ENCODE peak calls at places on chromosomes 11 and 22, in ten cellular contexts. One of them, this sample, is unnamed.

GRCh38 chr11:44192015-44192380 is 96.5 kb downstream of the EXT2 start:
- DNase-seq in pancreas: no peak
- DNase-seq in CD8-positive, alpha-beta T cell: no peak
- DNase-seq in fibroblast of the aortic adventitia: no peak
- DNase-seq in psoas muscle: no peak
- DNase-seq in cardiac muscle cell: no peak
- DNase-seq in fibroblast of lung: no peak
- DNase-seq in stomach: no peak
- DNase-seq in A549: no peak
- DNase-seq in upper lobe of right lung: no peak
- DNase-seq in this sample: no peak

GRCh38 chr22:26286091-26286780 is 117.0 kb downstream of the SEZ6L start:
- DNase-seq in stomach: no peak
- DNase-seq in fibroblast of lung: no peak
- DNase-seq in fibroblast of the aortic adventitia: no peak
- DNase-seq in CD8-positive, alpha-beta T cell: no peak
- DNase-seq in upper lobe of right lung: no peak
- DNase-seq in A549: no peak
- DNase-seq in psoas muscle: no peak
- DNase-seq in pancreas: no peak
- DNase-seq in cardiac muscle cell: no peak
- DNase-seq in this sample: no peak

GRCh38 chr11:67237574-67237973 is 28.7 kb upstream of the GRK2 start:
- DNase-seq in CD8-positive, alpha-beta T cell: no peak
- DNase-seq in fibroblast of the aortic adventitia: no peak
- DNase-seq in pancreas: no peak
- DNase-seq in fibroblast of lung: no peak
- DNase-seq in stomach: no peak
- DNase-seq in cardiac muscle cell: no peak
- DNase-seq in upper lobe of right lung: no peak
- DNase-seq in A549: no peak
- DNase-seq in psoas muscle: no peak
- DNase-seq in this sample: no peak

GRCh38 chr11:119671561-119672015 is 57.4 kb downstream of the NECTIN1 start:
- DNase-seq in psoas muscle: peak
- DNase-seq in fibroblast of the aortic adventitia: peak
- DNase-seq in upper lobe of right lung: no peak
- DNase-seq in cardiac muscle cell: peak
- DNase-seq in fibroblast of lung: peak
- DNase-seq in pancreas: no peak
- DNase-seq in stomach: no peak
- DNase-seq in CD8-positive, alpha-beta T cell: no peak
- DNase-seq in A549: no peak
- DNase-seq in this sample: no peak

GRCh38 chr11:108112059-108112458 is 9.3 kb upstream of the ACAT1 start:
- DNase-seq in CD8-positive, alpha-beta T cell: no peak
- DNase-seq in fibroblast of lung: peak
- DNase-seq in stomach: no peak
- DNase-seq in psoas muscle: no peak
- DNase-seq in fibroblast of the aortic adventitia: no peak
- DNase-seq in upper lobe of right lung: no peak
- DNase-seq in cardiac muscle cell: no peak
- DNase-seq in pancreas: no peak
- DNase-seq in A549: no peak
- DNase-seq in this sample: no peak

GRCh38 chr11:108664241-108664640 is 628 bp upstream of the DDX10 start:
- DNase-seq in CD8-positive, alpha-beta T cell: no peak
- DNase-seq in pancreas: no peak
- DNase-seq in cardiac muscle cell: no peak
- DNase-seq in psoas muscle: no peak
- DNase-seq in fibroblast of lung: no peak
- DNase-seq in A549: no peak
- DNase-seq in upper lobe of right lung: no peak
- DNase-seq in fibroblast of the aortic adventitia: no peak
- DNase-seq in stomach: no peak
- DNase-seq in this sample: no peak

GRCh38 chr11:45062974-45063635 is 83.3 kb upstream of the PRDM11 start:
- DNase-seq in fibroblast of lung: no peak
- DNase-seq in A549: no peak
- DNase-seq in fibroblast of the aortic adventitia: no peak
- DNase-seq in stomach: no peak
- DNase-seq in upper lobe of right lung: no peak
- DNase-seq in pancreas: no peak
- DNase-seq in psoas muscle: no peak
- DNase-seq in cardiac muscle cell: no peak
- DNase-seq in CD8-positive, alpha-beta T cell: no peak
- DNase-seq in this sample: no peak

GRCh38 chr11:92180664-92181251 is 43.9 kb upstream of the FAT3 start:
- DNase-seq in stomach: no peak
- DNase-seq in fibroblast of lung: peak
- DNase-seq in upper lobe of right lung: no peak
- DNase-seq in fibroblast of the aortic adventitia: peak
- DNase-seq in psoas muscle: no peak
- DNase-seq in pancreas: no peak
- DNase-seq in cardiac muscle cell: peak
- DNase-seq in CD8-positive, alpha-beta T cell: no peak
- DNase-seq in A549: no peak
- DNase-seq in this sample: peak

GRCh38 chr11:16771350-16772140 is 33.1 kb downstream of the C11orf58 start:
- DNase-seq in cardiac muscle cell: no peak
- DNase-seq in fibroblast of lung: no peak
- DNase-seq in CD8-positive, alpha-beta T cell: no peak
- DNase-seq in pancreas: no peak
- DNase-seq in fibroblast of the aortic adventitia: no peak
- DNase-seq in upper lobe of right lung: no peak
- DNase-seq in stomach: no peak
- DNase-seq in psoas muscle: no peak
- DNase-seq in A549: no peak
- DNase-seq in this sample: no peak

GRCh38 chr11:102810943-102811528 is 13.1 kb upstream of the MMP1 start:
- DNase-seq in pancreas: no peak
- DNase-seq in A549: peak
- DNase-seq in CD8-positive, alpha-beta T cell: no peak
- DNase-seq in fibroblast of the aortic adventitia: peak
- DNase-seq in psoas muscle: no peak
- DNase-seq in cardiac muscle cell: peak
- DNase-seq in upper lobe of right lung: no peak
- DNase-seq in stomach: no peak
- DNase-seq in fibroblast of lung: peak
- DNase-seq in this sample: no peak

GRCh38 chr11:46294365-46295309 is 17.2 kb downstream of the CREB3L1 start:
- DNase-seq in pancreas: no peak
- DNase-seq in psoas muscle: peak
- DNase-seq in upper lobe of right lung: no peak
- DNase-seq in A549: no peak
- DNase-seq in fibroblast of the aortic adventitia: peak
- DNase-seq in fibroblast of lung: peak
- DNase-seq in CD8-positive, alpha-beta T cell: no peak
- DNase-seq in cardiac muscle cell: peak
- DNase-seq in stomach: peak
- DNase-seq in this sample: peak

GRCh38 chr11:46298699-46299424 is 21.4 kb downstream of the CREB3L1 start:
- DNase-seq in pancreas: no peak
- DNase-seq in fibroblast of the aortic adventitia: peak
- DNase-seq in stomach: no peak
- DNase-seq in upper lobe of right lung: no peak
- DNase-seq in cardiac muscle cell: peak
- DNase-seq in A549: no peak
- DNase-seq in fibroblast of lung: peak
- DNase-seq in psoas muscle: no peak
- DNase-seq in CD8-positive, alpha-beta T cell: no peak
- DNase-seq in this sample: peak

GRCh38 chr11:46295996-46296519 is 18.6 kb downstream of the CREB3L1 start:
- DNase-seq in fibroblast of lung: no peak
- DNase-seq in upper lobe of right lung: no peak
- DNase-seq in fibroblast of the aortic adventitia: no peak
- DNase-seq in pancreas: no peak
- DNase-seq in cardiac muscle cell: peak
- DNase-seq in psoas muscle: no peak
- DNase-seq in stomach: no peak
- DNase-seq in CD8-positive, alpha-beta T cell: no peak
- DNase-seq in A549: no peak
- DNase-seq in this sample: no peak

GRCh38 chr11:46295312-46295995 is 18.0 kb downstream of the CREB3L1 start:
- DNase-seq in A549: no peak
- DNase-seq in fibroblast of lung: peak
- DNase-seq in stomach: peak
- DNase-seq in pancreas: peak
- DNase-seq in psoas muscle: peak
- DNase-seq in fibroblast of the aortic adventitia: peak
- DNase-seq in cardiac muscle cell: peak
- DNase-seq in CD8-positive, alpha-beta T cell: peak
- DNase-seq in upper lobe of right lung: peak
- DNase-seq in this sample: no peak

GRCh38 chr11:46296520-46297448 is 19.3 kb downstream of the CREB3L1 start:
- DNase-seq in cardiac muscle cell: peak
- DNase-seq in A549: no peak
- DNase-seq in pancreas: no peak
- DNase-seq in fibroblast of the aortic adventitia: peak
- DNase-seq in upper lobe of right lung: no peak
- DNase-seq in stomach: no peak
- DNase-seq in psoas muscle: peak
- DNase-seq in CD8-positive, alpha-beta T cell: no peak
- DNase-seq in fibroblast of lung: peak
- DNase-seq in this sample: peak
- H3K4me3 ChIP-seq in cardiac muscle cell: no peak
- H3K4me3 ChIP-seq in A549: no peak
- H3K4me3 ChIP-seq in pancreas: no peak
- H3K4me3 ChIP-seq in fibroblast of the aortic adventitia: peak
- H3K4me3 ChIP-seq in upper lobe of right lung: no peak
- H3K4me3 ChIP-seq in stomach: peak
- H3K4me3 ChIP-seq in psoas muscle: peak
- H3K4me3 ChIP-seq in CD8-positive, alpha-beta T cell: no peak
- H3K4me3 ChIP-seq in fibroblast of lung: no peak
- H3K4me3 ChIP-seq in this sample: no peak

GRCh38 chr11:9203715-9204311 is 61.3 kb downstream of the DENND5A start:
- DNase-seq in CD8-positive, alpha-beta T cell: no peak
- DNase-seq in fibroblast of the aortic adventitia: no peak
- DNase-seq in stomach: no peak
- DNase-seq in cardiac muscle cell: no peak
- DNase-seq in fibroblast of lung: no peak
- DNase-seq in pancreas: no peak
- DNase-seq in upper lobe of right lung: no peak
- DNase-seq in A549: no peak
- DNase-seq in psoas muscle: no peak
- DNase-seq in this sample: no peak
- TF ChIP-seq CTCF in CD8-positive, alpha-beta T cell: no peak
- TF ChIP-seq CTCF in fibroblast of the aortic adventitia: no peak
- TF ChIP-seq CTCF in stomach: no peak
- TF ChIP-seq CTCF in cardiac muscle cell: peak
- TF ChIP-seq CTCF in fibroblast of lung: peak
- TF ChIP-seq CTCF in pancreas: no peak
- TF ChIP-seq CTCF in upper lobe of right lung: no peak
- TF ChIP-seq CTCF in A549: no peak
- TF ChIP-seq CTCF in psoas muscle: no peak
- TF ChIP-seq CTCF in this sample: no peak

DNA sequence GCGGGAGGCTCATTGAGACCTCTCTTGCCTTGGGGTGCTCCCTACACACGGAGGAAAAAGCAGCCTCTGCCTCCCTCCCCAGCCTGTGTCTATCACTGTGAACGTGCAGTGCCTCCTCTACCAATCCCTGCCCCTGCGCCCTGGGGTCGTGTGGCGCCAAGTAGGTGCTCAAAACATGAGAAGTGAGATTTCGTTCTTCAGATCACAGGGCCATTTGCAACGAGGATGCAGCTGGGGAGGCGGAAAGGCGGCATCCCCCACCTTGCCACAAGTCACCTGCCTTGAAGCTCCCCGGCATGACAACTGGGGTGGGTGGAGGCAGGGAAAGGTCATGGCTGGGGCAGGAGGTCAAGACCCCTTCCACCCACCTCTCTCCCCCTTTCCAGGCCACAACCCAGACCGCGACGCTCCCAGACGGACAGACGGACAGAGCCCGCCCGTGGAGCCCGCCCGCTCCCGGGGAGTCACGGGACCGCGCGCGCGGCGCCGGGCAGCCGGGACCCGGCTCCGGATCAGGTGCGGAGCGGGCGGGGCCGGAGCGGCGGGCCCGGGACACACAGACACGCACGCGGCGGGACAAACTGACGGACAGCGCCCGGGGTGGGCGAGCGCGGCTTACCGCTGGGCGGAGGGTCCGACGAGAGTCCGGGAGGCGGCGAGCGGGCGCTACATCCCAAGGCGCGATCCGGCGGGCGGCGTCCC is 487 bp downstream of the KCNJ4 start:
- DNase-seq in A549: no peak
- DNase-seq in pancreas: no peak
- DNase-seq in CD8-positive, alpha-beta T cell: peak
- DNase-seq in fibroblast of lung: no peak
- DNase-seq in fibroblast of the aortic adventitia: no peak
- DNase-seq in stomach: no peak
- DNase-seq in cardiac muscle cell: no peak
- DNase-seq in psoas muscle: no peak
- DNase-seq in upper lobe of right lung: no peak
- DNase-seq in this sample: no peak
- H3K4me3 ChIP-seq in A549: peak
- H3K4me3 ChIP-seq in pancreas: peak
- H3K4me3 ChIP-seq in CD8-positive, alpha-beta T cell: peak
- H3K4me3 ChIP-seq in fibroblast of lung: no peak
- H3K4me3 ChIP-seq in fibroblast of the aortic adventitia: no peak
- H3K4me3 ChIP-seq in stomach: peak
- H3K4me3 ChIP-seq in cardiac muscle cell: peak
- H3K4me3 ChIP-seq in psoas muscle: peak
- H3K4me3 ChIP-seq in upper lobe of right lung: peak
- H3K4me3 ChIP-seq in this sample: no peak

GRCh38 chr22:29883045-29883830 is at the start of gene MTMR3:
- DNase-seq in fibroblast of the aortic adventitia: peak
- DNase-seq in cardiac muscle cell: peak
- DNase-seq in psoas muscle: peak
- DNase-seq in fibroblast of lung: peak
- DNase-seq in A549: peak
- DNase-seq in pancreas: peak
- DNase-seq in upper lobe of right lung: peak
- DNase-seq in stomach: peak
- DNase-seq in CD8-positive, alpha-beta T cell: peak
- DNase-seq in this sample: peak
- TF ChIP-seq CTCF in fibroblast of the aortic adventitia: peak
- TF ChIP-seq CTCF in cardiac muscle cell: peak
- TF ChIP-seq CTCF in psoas muscle: peak
- TF ChIP-seq CTCF in fibroblast of lung: peak
- TF ChIP-seq CTCF in A549: no peak
- TF ChIP-seq CTCF in pancreas: no peak
- TF ChIP-seq CTCF in upper lobe of right lung: peak
- TF ChIP-seq CTCF in stomach: peak
- TF ChIP-seq CTCF in CD8-positive, alpha-beta T cell: peak
- TF ChIP-seq CTCF in this sample: peak

This sample was measured in AG09309.